ENCODE peak calls at places on chromosome 5, in six cellular contexts. M, X, N, F, Z and G are unnamed samples.
A peak's percentile ranks its signal among the peaks of the same experiment; 100 is the strongest.

GRCh38 chr5:136023935-136024645 is 4.7 kb upstream of the TGFBI start:
- DNase-seq in M (no peak), X (peak; percentile 74), N (no peak), F (no peak), Z (no peak), G (no peak)

GRCh38 chr5:78633710-78634109 is 14.9 kb downstream of the LHFPL2 start:
- DNase-seq in M (no peak), X (no peak), N (no peak), F (no peak), Z (peak; percentile 18), G (no peak)

GRCh38 chr5:1658665-1659064 is 134.9 kb upstream of the LPCAT1 start:
- DNase-seq in M (peak; percentile 49), X (no peak), N (peak; percentile 12), F (peak; percentile 54), Z (no peak), G (no peak)

GRCh38 chr5:44546283-44546682 is 157.1 kb upstream of the FGF10 start:
- DNase-seq in M (no peak), X (no peak), N (no peak), F (no peak), Z (no peak), G (no peak)

GRCh38 chr5:140246378-140247122 is 56.4 kb downstream of the PFDN1 start:
- DNase-seq in M (no peak), X (no peak), N (no peak), F (no peak), Z (no peak), G (peak; percentile 77)

GRCh38 chr5:55897905-55898304 is 46.7 kb downstream of the IL31RA start:
- DNase-seq in M (no peak), X (peak; percentile 94), N (peak; percentile 66), F (no peak), Z (peak; percentile 37), G (peak; percentile 52)

GRCh38 chr5:9207820-9208418 is 338.0 kb downstream of the SEMA5A start:
- DNase-seq in M (no peak), X (no peak), N (no peak), F (no peak), Z (peak; percentile 66), G (no peak)

GRCh38 chr5:82106207-82106606 is 134.4 kb downstream of the ATG10 start:
- DNase-seq in M (no peak), X (no peak), N (no peak), F (no peak), Z (peak; percentile 5), G (no peak)

GRCh38 chr5:38208782-38209378 is 49.5 kb upstream of the EGFLAM start:
- DNase-seq in M (peak; percentile 61), X (no peak), N (no peak), F (peak; percentile 38), Z (peak; percentile 52), G (no peak)

GRCh38 chr5:121108725-121109124 is 644.6 kb downstream of the PRR16 start:
- DNase-seq in M (peak; percentile 48), X (no peak), N (no peak), F (peak; percentile 12), Z (no peak), G (no peak)

GRCh38 chr5:107607196-107607595 is 63.5 kb downstream of the EFNA5 start:
- DNase-seq in M (no peak), X (no peak), N (no peak), F (no peak), Z (no peak), G (no peak)

GRCh38 chr5:126516133-126516532 is 78.9 kb downstream of the ALDH7A1 start:
- DNase-seq in M (no peak), X (no peak), N (no peak), F (peak; percentile 32), Z (no peak), G (no peak)

GRCh38 chr5:2169862-2170820 is 287.4 kb upstream of the IRX4 start:
- DNase-seq in M (no peak), X (no peak), N (no peak), F (no peak), Z (no peak), G (no peak)

GRCh38 chr5:98779264-98779877 is 5.9 kb downstream of the RGMB start:
- DNase-seq in M (no peak), X (no peak), N (no peak), F (no peak), Z (no peak), G (no peak)

GRCh38 chr5:76679231-76679630 is 36.7 kb upstream of the F2R start:
- DNase-seq in M (no peak), X (no peak), N (no peak), F (no peak), Z (no peak), G (no peak)

GRCh38 chr5:497090-497489 is 27.2 kb downstream of the SLC9A3 start:
- DNase-seq in M (peak; percentile 76), X (no peak), N (no peak), F (no peak), Z (no peak), G (peak; percentile 40)

GRCh38 chr5:15627647-15628046 is 127.7 kb downstream of the FBXL7 start:
- DNase-seq in M (no peak), X (no peak), N (no peak), F (no peak), Z (no peak), G (no peak)

GRCh38 chr5:159041754-159042153 is 58.0 kb downstream of the EBF1 start:
- DNase-seq in M (no peak), X (no peak), N (no peak), F (no peak), Z (no peak), G (no peak)

GRCh38 chr5:159045165-159045811 is 54.4 kb downstream of the EBF1 start:
- DNase-seq in M (no peak), X (no peak), N (no peak), F (no peak), Z (no peak), G (no peak)

GRCh38 chr5:159047081-159047480 is 52.6 kb downstream of the EBF1 start:
- DNase-seq in M (no peak), X (no peak), N (no peak), F (no peak), Z (no peak), G (no peak)

GRCh38 chr5:159040181-159040580 is 59.5 kb downstream of the EBF1 start:
- DNase-seq in M (no peak), X (no peak), N (no peak), F (no peak), Z (peak; percentile 13), G (no peak)

GRCh38 chr5:159043551-159043950 is 56.2 kb downstream of the EBF1 start:
- DNase-seq in M (no peak), X (no peak), N (no peak), F (no peak), Z (no peak), G (no peak)
- H3K4me3 ChIP-seq in M (no peak overlapping the region), X (no peak overlapping the region), N (no peak overlapping the region), F (no peak overlapping the region), Z (no peak overlapping the region), G (no peak overlapping the region)

GRCh38 chr5:132009706-132010405 is 1.6 kb downstream of the ACSL6 start:
- DNase-seq in M (no peak), X (peak; percentile 64), N (no peak), F (no peak), Z (no peak), G (no peak)
- H3K4me3 ChIP-seq in M (no peak overlapping the region), X (no peak overlapping the region), N (no peak overlapping the region), F (no peak overlapping the region), Z (no peak overlapping the region), G (no peak overlapping the region)

DNA sequence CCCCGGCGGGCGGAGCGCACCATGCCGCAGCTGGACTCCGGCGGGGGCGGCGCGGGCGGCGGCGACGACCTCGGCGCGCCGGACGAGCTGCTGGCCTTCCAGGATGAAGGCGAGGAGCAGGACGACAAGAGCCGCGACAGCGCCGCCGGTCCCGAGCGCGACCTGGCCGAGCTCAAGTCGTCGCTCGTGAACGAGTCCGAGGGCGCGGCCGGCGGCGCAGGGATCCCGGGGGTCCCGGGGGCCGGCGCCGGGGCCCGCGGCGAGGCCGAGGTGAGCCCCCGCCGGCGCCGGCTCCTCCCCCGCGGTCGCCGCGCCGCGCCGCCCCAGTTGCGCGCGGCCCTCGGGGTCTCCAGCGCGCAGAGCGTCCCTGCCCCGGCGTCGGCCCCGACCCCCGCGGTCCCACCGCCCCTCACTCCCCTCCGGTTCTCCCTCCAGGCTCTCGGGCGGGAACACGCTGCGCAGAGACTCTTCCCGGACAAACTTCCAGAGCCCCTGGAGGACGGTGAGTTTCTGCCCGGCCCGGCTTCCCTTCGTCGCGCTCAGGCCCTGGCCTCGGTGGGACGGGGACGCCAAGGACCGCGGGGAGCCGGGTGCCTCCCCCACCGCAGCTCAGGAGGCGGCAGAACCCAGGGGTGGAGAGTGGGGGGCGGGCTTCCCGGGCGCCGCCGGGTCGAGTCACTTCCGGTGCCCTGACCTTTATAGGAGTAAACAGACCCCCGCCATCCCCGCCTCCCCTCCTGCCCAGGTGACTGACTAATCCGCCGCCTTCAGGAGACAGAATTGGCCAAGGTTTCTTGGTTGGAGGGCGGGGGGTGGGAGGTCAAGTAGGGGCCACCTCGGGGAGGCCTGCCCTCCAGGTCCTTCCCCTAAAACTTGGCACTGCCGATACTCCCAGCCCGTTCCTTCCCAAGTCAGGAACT is 665 bp downstream of the TCF7 start:
- DNase-seq in M (peak; percentile 97), X (no peak), N (no peak), F (peak; percentile 63), Z (peak; percentile 34), G (peak; percentile 71)
- H3K4me3 ChIP-seq in M (peak overlapping the region; percentile 72), X (peak overlapping the region; percentile 18), N (peak overlapping the region; percentile 59), F (peak overlapping the region; percentile 52), Z (no peak overlapping the region), G (peak overlapping the region; percentile 87)

GRCh38 chr5:168810641-168811040 is 231.5 kb upstream of the PANK3 start:
- DNase-seq in M (no peak), X (no peak), N (no peak), F (no peak), Z (no peak), G (no peak)

GRCh38 chr5:168807261-168807660 is 228.1 kb upstream of the PANK3 start:
- DNase-seq in M (no peak), X (no peak), N (no peak), F (no peak), Z (no peak), G (no peak)

GRCh38 chr5:168809218-168809617 is 230.1 kb upstream of the PANK3 start:
- DNase-seq in M (no peak), X (no peak), N (no peak), F (no peak), Z (no peak), G (no peak)

GRCh38 chr5:168803541-168803940 is 224.4 kb upstream of the PANK3 start:
- DNase-seq in M (no peak), X (no peak), N (no peak), F (no peak), Z (no peak), G (no peak)

GRCh38 chr5:168808217-168808616 is 229.0 kb upstream of the PANK3 start:
- DNase-seq in M (no peak), X (no peak), N (no peak), F (no peak), Z (no peak), G (no peak)
- H3K4me3 ChIP-seq in M (no peak overlapping the region), X (no peak overlapping the region), N (no peak overlapping the region), F (no peak overlapping the region), Z (no peak overlapping the region), G (no peak overlapping the region)

GRCh38 chr5:6686501-6686900 is 26.7 kb upstream of the TENT4A start:
- DNase-seq in M (no peak), X (no peak), N (no peak), F (no peak), Z (no peak), G (no peak)

GRCh38 chr5:6687501-6687900 is 25.7 kb upstream of the TENT4A start:
- DNase-seq in M (no peak), X (no peak), N (no peak), F (no peak), Z (no peak), G (no peak)

GRCh38 chr5:6683241-6683640 is 30.0 kb upstream of the TENT4A start:
- DNase-seq in M (no peak), X (no peak), N (no peak), F (no peak), Z (no peak), G (no peak)

GRCh38 chr5:6684075-6684474 is 29.2 kb upstream of the TENT4A start:
- DNase-seq in M (no peak), X (no peak), N (no peak), F (no peak), Z (no peak), G (no peak)

GRCh38 chr5:6686916-6687409 is 26.3 kb upstream of the TENT4A start:
- DNase-seq in M (peak; percentile 73), X (no peak), N (no peak), F (peak; percentile 59), Z (peak; percentile 42), G (no peak)
- H3K4me3 ChIP-seq in M (peak overlapping the region; percentile 3), X (no peak overlapping the region), N (peak overlapping the region; percentile 9), F (peak overlapping the region; percentile 11), Z (peak overlapping the region; percentile 11), G (peak overlapping the region; percentile 62)